ENCODE peak calls at places on chromosomes 6 and 20, in five cellular contexts. T is NCI-H526, X is M059J, Y is LoVo, L is NB4. N is an unnamed sample.

GRCh38 chr6:885051-885590 is 192.2 kb upstream of the EXOC2 start:
- DNase-seq in T (no peak), X (no peak), Y (peak), L (no peak), N (no peak)

GRCh38 chr20:20643925-20644324 is 68.5 kb downstream of the RALGAPA2 start:
- DNase-seq in T (no peak), X (no peak), Y (no peak), L (no peak), N (no peak)

GRCh38 chr6:107153061-107153460 is 37.7 kb upstream of the BEND3 start:
- DNase-seq in T (peak), X (peak), Y (peak), L (no peak), N (no peak)

GRCh38 chr20:20953738-20954657 is 152.2 kb downstream of the LINC00237 start:
- DNase-seq in T (peak), X (no peak), Y (no peak), L (no peak), N (no peak)

GRCh38 chr6:15107644-15108382 is 138.1 kb upstream of the JARID2 start:
- DNase-seq in T (no peak), X (no peak), Y (no peak), L (no peak), N (no peak)

GRCh38 chr20:48704761-48705160 is 123.0 kb downstream of the PREX1 start:
- DNase-seq in T (no peak), X (no peak), Y (no peak), L (no peak), N (no peak)

GRCh38 chr6:71349976-71350615 is 61.5 kb downstream of the OGFRL1 start:
- DNase-seq in T (no peak), X (peak), Y (no peak), L (no peak), N (no peak)

GRCh38 chr20:46588532-46589509 is 38.4 kb upstream of the OCSTAMP start:
- DNase-seq in T (no peak), X (no peak), Y (no peak), L (no peak), N (no peak)

GRCh38 chr6:104325341-104326172 is 534.2 kb downstream of the HACE1 start:
- DNase-seq in T (peak), X (peak), Y (peak), L (peak), N (peak)

GRCh38 chr6:131937703-131938631 is 13.2 kb downstream of the CCN2 start:
- DNase-seq in T (peak), X (peak), Y (no peak), L (no peak), N (peak)

GRCh38 chr6:63663147-63663877 is 27.7 kb downstream of the PHF3 start:
- DNase-seq in T (no peak), X (peak), Y (peak), L (no peak), N (peak)

GRCh38 chr6:170283212-170284081 is 7.4 kb downstream of the DLL1 start:
- DNase-seq in T (no peak), X (no peak), Y (no peak), L (no peak), N (no peak)

GRCh38 chr6:97110626-97111025 is 172.4 kb downstream of the MMS22L start:
- DNase-seq in T (no peak), X (no peak), Y (no peak), L (no peak), N (no peak)

GRCh38 chr6:100455230-100456124 is 9.2 kb downstream of the SIM1 start:
- DNase-seq in T (no peak), X (no peak), Y (peak), L (no peak), N (no peak)

GRCh38 chr6:31834704-31835375 is 7.3 kb downstream of the HSPA1B start:
- DNase-seq in T (peak), X (peak), Y (no peak), L (peak), N (peak)

GRCh38 chr6:44494011-44494501 is 106.5 kb downstream of the CDC5L start:
- DNase-seq in T (no peak), X (peak), Y (peak), L (peak), N (peak)

GRCh38 chr20:7741866-7742265 is 198.4 kb downstream of the HAO1 start:
- DNase-seq in T (no peak), X (no peak), Y (no peak), L (no peak), N (no peak)

GRCh38 chr6:113122060-113122459 is 735.1 kb upstream of the MARCKS start:
- DNase-seq in T (no peak), X (peak), Y (peak), L (no peak), N (peak)

GRCh38 chr6:26604026-26604425 is 7.3 kb downstream of the ABT1 start:
- DNase-seq in T (no peak), X (no peak), Y (no peak), L (no peak), N (no peak)

GRCh38 chr6:35154947-35155346 is 13.8 kb upstream of the TCP11 start:
- DNase-seq in T (no peak), X (no peak), Y (no peak), L (no peak), N (no peak)

GRCh38 chr6:134182528-134182927 is 130.1 kb upstream of the SLC2A12 start:
- DNase-seq in T (no peak), X (no peak), Y (no peak), L (no peak), N (no peak)

GRCh38 chr6:20141931-20142330 is 70.3 kb downstream of the MBOAT1 start:
- DNase-seq in T (no peak), X (no peak), Y (no peak), L (no peak), N (no peak)

GRCh38 chr6:163706688-163707087 is 292.2 kb downstream of the QKI start:
- DNase-seq in T (no peak), X (peak), Y (no peak), L (no peak), N (no peak)

GRCh38 chr20:21147593-21147992 is 21.7 kb downstream of the KIZ start:
- DNase-seq in T (no peak), X (peak), Y (no peak), L (peak), N (peak)

GRCh38 chr6:14921170-14921569 is 324.7 kb upstream of the JARID2 start:
- DNase-seq in T (no peak), X (peak), Y (no peak), L (peak), N (no peak)

N was measured in NCI-H226.